ENCODE peak calls at places on chromosomes 4 and X, in ten cellular contexts. F is hypothalamus; X is cardiac fibroblast; C is stimulated activated naive CD4-positive, alpha-beta T cell; E is Jurkat, Clone E6-1; B is CD4-positive, alpha-beta memory T cell; Y is EL; W is IMR-90; M is ureter; R is iPS-NIHi11. H is an unnamed sample.

GRCh38 chr4:30719363-30720020 is 677 bp upstream of the PCDH7 start:
- DNase-seq in M (peak), W (peak), R (peak), X (peak), F (no peak), B (no peak), C (no peak), E (no peak), Y (peak), H (peak)

GRCh38 chr4:187415227-187415626 is 580.3 kb upstream of the ZFP42 start:
- DNase-seq in E (no peak), R (no peak), M (no peak), B (no peak), C (no peak), F (no peak), W (no peak), X (no peak), Y (no peak), H (no peak)

GRCh38 chr4:996030-996993 is 3.1 kb upstream of the SLC26A1 start:
- DNase-seq in C (no peak), X (no peak), Y (no peak), M (no peak), W (no peak), R (no peak), B (no peak), E (no peak), F (no peak), H (no peak)

GRCh38 chr4:184096561-184097239 is 121.0 kb downstream of the ENPP6 start:
- DNase-seq in X (no peak), C (no peak), Y (no peak), W (peak), R (no peak), B (no peak), M (no peak), E (no peak), F (no peak), H (no peak)

GRCh38 chr4:116603096-116603495 is 482.3 kb downstream of the TRAM1L1 start:
- DNase-seq in M (no peak), Y (no peak), R (no peak), E (no peak), W (no peak), C (no peak), B (no peak), X (no peak), F (no peak), H (no peak)

GRCh38 chr4:20356565-20356964 is 104.9 kb downstream of the SLIT2 start:
- DNase-seq in C (no peak), X (peak), F (no peak), M (no peak), B (no peak), R (peak), Y (no peak), E (no peak), W (no peak), H (no peak)

GRCh38 chr4:98006814-98007412 is 136.4 kb downstream of the STPG2 start:
- DNase-seq in R (peak), Y (no peak), M (no peak), C (no peak), W (no peak), X (no peak), F (no peak), B (no peak), E (no peak), H (no peak)

GRCh38 chr4:173046818-173047217 is 121.8 kb upstream of the GALNT7 start:
- DNase-seq in W (peak), C (no peak), Y (no peak), M (no peak), F (no peak), X (no peak), R (no peak), E (no peak), B (no peak), H (no peak)

GRCh38 chrX:44432641-44433040 is 89.2 kb upstream of the EFHC2 start:
- DNase-seq in F (no peak), Y (peak), B (no peak), R (no peak), W (peak), M (no peak), C (no peak), X (peak), E (peak), H (peak)

GRCh38 chr4:44760142-44760898 is 34.0 kb upstream of the GNPDA2 start:
- DNase-seq in W (peak), C (peak), E (peak), F (no peak), B (peak), Y (peak), M (no peak), R (peak), X (peak), H (no peak)

GRCh38 chr4:17327587-17327986 is 184.3 kb downstream of the QDPR start:
- DNase-seq in E (no peak), C (no peak), F (no peak), X (no peak), R (no peak), B (no peak), M (no peak), W (peak), Y (no peak), H (no peak)

GRCh38 chrX:103774070-103774642 is 2.5 kb upstream of the PLP1 start:
- DNase-seq in C (no peak), F (peak), R (no peak), B (no peak), E (peak), M (no peak), Y (peak), W (peak), X (peak), H (no peak)

GRCh38 chrX:40543661-40544328 is 37.0 kb upstream of the ATP6AP2 start:
- DNase-seq in X (peak), C (peak), E (peak), W (peak), B (peak), F (no peak), Y (peak), R (peak), M (no peak), H (no peak)

GRCh38 chr4:99879458-99879857 is 14.8 kb downstream of the LAMTOR3 start:
- DNase-seq in B (no peak), W (no peak), M (no peak), X (peak), R (no peak), F (no peak), Y (no peak), C (no peak), E (no peak), H (no peak)

GRCh38 chr4:173333658-173334084 is 487 bp downstream of the HMGB2 start:
- DNase-seq in M (peak), F (peak), B (no peak), C (peak), E (no peak), R (peak), Y (peak), X (no peak), W (peak), H (peak)

GRCh38 chr4:175951794-175952193 is 113.8 kb upstream of the WDR17 start:
- DNase-seq in M (no peak), F (no peak), B (no peak), W (peak), Y (no peak), R (no peak), C (no peak), X (peak), E (no peak), H (no peak)

GRCh38 chrX:69179380-69179911 is 14.2 kb upstream of the PJA1 start:
- DNase-seq in B (no peak), X (no peak), F (no peak), E (no peak), C (no peak), W (peak), Y (no peak), R (peak), M (no peak), H (no peak)

GRCh38 chrX:23745786-23746185 is 2.7 kb upstream of the ACOT9 start:
- DNase-seq in F (no peak), E (no peak), M (no peak), Y (no peak), X (no peak), W (no peak), C (no peak), B (peak), R (no peak), H (no peak)

GRCh38 chr4:41550308-41550707 is 12.4 kb downstream of the LIMCH1 start:
- DNase-seq in E (peak), X (no peak), B (no peak), Y (no peak), W (no peak), R (no peak), C (no peak), F (no peak), M (no peak), H (peak)

GRCh38 chr4:102787096-102787867 is 26.5 kb upstream of the MANBA start:
- DNase-seq in B (no peak), C (no peak), F (no peak), X (peak), E (no peak), R (no peak), M (no peak), Y (peak), W (peak), H (peak)

GRCh38 chr4:120816385-120816784 is 106.1 kb downstream of the PRDM5 start:
- DNase-seq in W (no peak), B (no peak), E (no peak), C (no peak), R (no peak), X (no peak), M (no peak), F (no peak), Y (no peak), H (no peak)

GRCh38 chrX:45274576-45274975 is 73.9 kb upstream of the DIPK2B start:
- DNase-seq in W (peak), M (no peak), E (no peak), F (no peak), X (peak), Y (peak), B (no peak), R (no peak), C (no peak), H (peak)